ENCODE peak calls at places on chromosomes 11 and 22, in eight cellular contexts. W is mesothelial cell of epicardium; U is choroid plexus epithelial cell; E is nephron progenitor cell; R is HTR-8/SVneo; L is stimulated activated CD8-positive, alpha-beta memory T cell treated with anti-CD3 and anti-CD28 coated beads, Interleukin-15, amount 100 ng/mL, for 1 hour; Q is activated CD8-positive, alpha-beta memory T cell treated with anti-CD3 and anti-CD28 coated beads, Interleukin-2, amount 50 U/mL, for 48 hours; J is neural progenitor cell. O is an unnamed sample.

GRCh38 chr11:57458410-57459111 is 1.8 kb upstream of the RTN4RL2 start:
- DNase-seq in R (peak), W (peak), L (no peak), J (peak), Q (peak), E (peak), U (no peak), O (peak)

GRCh38 chr11:82046778-82047177 is 686.9 kb downstream of the FAM181B start:
- DNase-seq in U (peak), E (no peak), R (no peak), J (no peak), Q (no peak), L (no peak), W (no peak), O (no peak)

GRCh38 chr11:115544422-115544821 is 40.2 kb upstream of the CADM1 start:
- DNase-seq in W (no peak), R (no peak), J (peak), Q (no peak), U (no peak), L (no peak), E (no peak), O (no peak)

GRCh38 chr11:24391165-24391564 is 105.7 kb upstream of the LUZP2 start:
- DNase-seq in R (peak), E (no peak), J (no peak), Q (no peak), U (peak), L (no peak), W (no peak), O (no peak)

GRCh38 chr11:12079726-12080556 is 30.4 kb upstream of the MICAL2 start:
- DNase-seq in Q (no peak), W (no peak), R (peak), J (no peak), L (no peak), E (no peak), U (peak), O (no peak)

GRCh38 chr11:57511741-57512430 is 3.6 kb downstream of the SLC43A1 start:
- DNase-seq in U (no peak), W (no peak), J (no peak), L (no peak), R (no peak), E (no peak), Q (no peak), O (no peak)

GRCh38 chr11:128210148-128210940 is 377.0 kb downstream of the ETS1 start:
- DNase-seq in L (no peak), E (peak), Q (no peak), R (peak), W (no peak), U (peak), J (no peak), O (peak)

GRCh38 chr11:107473797-107474196 is 16.2 kb upstream of the CWF19L2 start:
- DNase-seq in U (no peak), L (no peak), R (no peak), E (no peak), Q (no peak), W (no peak), J (no peak), O (no peak)

GRCh38 chr11:121801796-121802195 is 314.2 kb downstream of the BLID start:
- DNase-seq in Q (no peak), E (no peak), W (no peak), L (no peak), J (no peak), U (no peak), R (no peak), O (no peak)

GRCh38 chr11:69542314-69543168 is 61.1 kb downstream of the LINC01488 start:
- DNase-seq in U (no peak), E (no peak), J (no peak), R (no peak), L (no peak), W (no peak), Q (peak), O (no peak)

GRCh38 chr11:11960687-11961086 is 47.7 kb downstream of the DKK3 start:
- DNase-seq in R (no peak), U (no peak), Q (no peak), E (no peak), L (no peak), W (no peak), J (no peak), O (no peak)

GRCh38 chr22:36892292-36892691 is 21.1 kb upstream of the CSF2RB start:
- DNase-seq in E (no peak), J (no peak), W (no peak), U (no peak), L (no peak), R (no peak), Q (no peak), O (no peak)

GRCh38 chr11:68581901-68582300 is 102.4 kb upstream of the GAL start:
- DNase-seq in U (no peak), W (no peak), E (no peak), R (no peak), J (no peak), L (no peak), Q (no peak), O (no peak)

GRCh38 chr11:110507328-110507727 is 77.6 kb downstream of the FDX1 start:
- DNase-seq in J (no peak), L (no peak), R (no peak), Q (no peak), E (no peak), U (no peak), W (no peak), O (no peak)

GRCh38 chr11:65891180-65892136 is 985 bp downstream of the CCDC85B start:
- DNase-seq in E (no peak), R (no peak), U (no peak), J (peak), L (no peak), Q (peak), W (no peak), O (peak)

GRCh38 chr11:126799974-126800373 is 200.6 kb downstream of the KIRREL3 start:
- DNase-seq in R (no peak), E (no peak), L (no peak), J (no peak), Q (no peak), U (no peak), W (no peak), O (no peak)

GRCh38 chr22:42721045-42721434 is 370 bp upstream of the A4GALT start:
- DNase-seq in Q (no peak), E (peak), R (no peak), L (no peak), W (no peak), U (no peak), J (peak), O (no peak)

GRCh38 chr11:72263363-72263762 is 19.4 kb upstream of the PHOX2A start:
- DNase-seq in J (no peak), E (no peak), L (no peak), R (no peak), Q (no peak), W (no peak), U (peak), O (no peak)

GRCh38 chr11:103024086-103024485 is 67.9 kb downstream of the DCUN1D5 start:
- DNase-seq in U (peak), W (no peak), E (no peak), J (no peak), L (no peak), Q (no peak), R (peak), O (no peak)

GRCh38 chr11:17063171-17064002 is 14.1 kb downstream of the RPS13 start:
- DNase-seq in E (peak), U (peak), Q (peak), J (peak), L (no peak), W (peak), R (peak), O (peak)

GRCh38 chr11:78510597-78510996 is 64.1 kb downstream of the NARS2 start:
- DNase-seq in E (no peak), Q (no peak), R (no peak), W (no peak), U (no peak), J (no peak), L (no peak), O (no peak)

GRCh38 chr11:95084509-95084908 is 5.1 kb upstream of the ENDOD1 start:
- DNase-seq in R (no peak), Q (no peak), E (no peak), J (no peak), W (no peak), L (no peak), U (peak), O (no peak)